ENCODE peak calls at places on chromosomes 11 and 22, in six cellular contexts. R is A549, P is endothelial cell of umbilical vein, D is K562, J is HepG2, C is GM12878. Y is an unnamed sample.

GRCh38 chr11:118838905-118839553 is 44.7 kb upstream of the CXCR5 start:
- DNase-seq in D (no peak), J (no peak), P (no peak), R (no peak), C (peak), Y (peak)

GRCh38 chr22:38098410-38099249 is 11.9 kb downstream of the BAIAP2L2 start:
- DNase-seq in R (no peak), C (no peak), P (peak), J (no peak), D (no peak), Y (no peak)

GRCh38 chr11:44578279-44578678 is 12.8 kb downstream of the CD82 start:
- DNase-seq in P (no peak), C (no peak), D (no peak), R (no peak), J (no peak), Y (peak)

GRCh38 chr11:132962026-132962425 is 570.3 kb downstream of the OPCML start:
- DNase-seq in J (no peak), P (no peak), D (no peak), C (no peak), R (no peak), Y (no peak)

GRCh38 chr22:36016656-36017055 is 12.0 kb downstream of the RBFOX2 start:
- DNase-seq in D (no peak), R (no peak), P (no peak), J (no peak), C (no peak), Y (no peak)

GRCh38 chr11:28834877-28835276 is 726.7 kb downstream of the METTL15 start:
- DNase-seq in R (no peak), C (no peak), D (no peak), P (peak), J (no peak), Y (no peak)

GRCh38 chr11:96390403-96390830 is 604 bp downstream of the JRKL start:
- DNase-seq in D (no peak), C (no peak), J (no peak), P (peak), R (peak), Y (no peak)

GRCh38 chr11:17596711-17597110 is 49.7 kb downstream of the OTOG start:
- DNase-seq in R (no peak), P (no peak), J (no peak), C (no peak), D (no peak), Y (no peak)

GRCh38 chr11:133827556-133827955 is 17.8 kb downstream of the SPATA19 start:
- DNase-seq in C (no peak), P (no peak), R (no peak), J (no peak), D (no peak), Y (no peak)

GRCh38 chr11:69662806-69663205 is 12.3 kb downstream of the LTO1 start:
- DNase-seq in P (no peak), J (no peak), C (no peak), D (no peak), R (no peak), Y (no peak)
- TF ChIP-seq MYC in P (no peak), J (no peak), C (no peak), D (no peak), R (no peak), Y (no peak)

GRCh38 chr11:76610871-76611475 is 59.6 kb downstream of the LRRC32 start:
- DNase-seq in D (no peak), P (no peak), C (no peak), R (no peak), J (no peak), Y (no peak)
- TF ChIP-seq MAX in D (no peak), P (no peak), C (no peak), R (no peak), J (no peak), Y (no peak)

GRCh38 chr11:47724041-47724729 is 9.0 kb upstream of the AGBL2 start:
- DNase-seq in D (no peak), R (no peak), J (peak), P (no peak), C (no peak), Y (peak)
- TF ChIP-seq MYC in D (no peak), R (no peak), J (peak), P (no peak), C (no peak), Y (no peak)

GRCh38 chr11:65552413-65552951 is 5.7 kb downstream of the LTBP3 start:
- DNase-seq in P (no peak), C (no peak), D (no peak), R (no peak), J (no peak), Y (no peak)

GRCh38 chr11:65554057-65554818 is 3.9 kb downstream of the LTBP3 start:
- DNase-seq in P (no peak), J (no peak), C (no peak), D (no peak), R (no peak), Y (peak)

GRCh38 chr11:65549088-65549487 is 9.1 kb downstream of the LTBP3 start:
- DNase-seq in J (no peak), C (no peak), P (no peak), D (no peak), R (no peak), Y (no peak)

GRCh38 chr11:65553301-65554001 is 4.7 kb downstream of the LTBP3 start:
- DNase-seq in C (no peak), R (no peak), P (no peak), J (no peak), D (peak), Y (peak)

GRCh38 chr11:65551572-65552398 is 6.4 kb downstream of the LTBP3 start:
- DNase-seq in D (peak), J (peak), R (peak), C (no peak), P (peak), Y (peak)
- TF ChIP-seq MAX in D (peak), J (peak), R (peak), C (no peak), P (no peak), Y (no peak)

GRCh38 chr11:117127164-117127563 is 16.9 kb upstream of the PAFAH1B2 start:
- DNase-seq in J (no peak), P (no peak), R (no peak), D (no peak), C (no peak), Y (no peak)

GRCh38 chr11:117121176-117121575 is 22.9 kb upstream of the PAFAH1B2 start:
- DNase-seq in D (no peak), J (no peak), R (no peak), P (no peak), C (no peak), Y (no peak)

GRCh38 chr11:117126223-117126965 is 17.7 kb upstream of the PAFAH1B2 start:
- DNase-seq in D (no peak), J (no peak), C (no peak), R (no peak), P (no peak), Y (no peak)

GRCh38 chr11:117117681-117118080 is 19.5 kb upstream of the SIK3 start:
- DNase-seq in D (no peak), C (no peak), J (no peak), R (no peak), P (peak), Y (no peak)

GRCh38 chr11:117122546-117122945 is 21.5 kb upstream of the PAFAH1B2 start:
- DNase-seq in R (no peak), J (no peak), P (no peak), D (no peak), C (no peak), Y (no peak)
- TF ChIP-seq MYC in R (no peak), J (no peak), P (no peak), D (no peak), C (no peak), Y (no peak)

DNA sequence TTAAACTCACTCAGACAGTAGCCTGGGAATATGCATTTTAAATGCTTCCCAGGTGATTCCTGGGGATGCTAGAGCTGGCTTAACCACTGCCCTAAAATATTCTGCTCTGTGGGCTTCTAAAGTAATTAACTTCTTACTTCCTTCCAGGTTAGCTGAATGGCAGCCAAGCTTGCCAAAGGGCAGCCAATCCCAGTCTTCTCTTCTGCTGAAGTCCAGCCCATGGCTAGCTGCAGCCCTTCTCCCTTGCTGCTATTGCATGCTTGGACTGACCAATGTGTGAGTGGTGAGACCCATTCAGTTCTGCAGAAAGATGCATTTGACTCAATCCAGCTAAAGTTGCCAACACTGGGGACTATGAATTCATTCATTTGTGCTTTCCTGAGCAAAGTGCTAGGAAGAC is 411.9 kb downstream of the SOX6 start:
- DNase-seq in D (no peak), C (no peak), J (no peak), R (no peak), P (no peak), Y (no peak)
- TF ChIP-seq MAX in D (no peak), C (no peak), J (no peak), R (no peak), P (no peak), Y (no peak)

Y was measured in NB4.